ENCODE peak calls at places on chromosomes 3 and 15, in seven cellular contexts. One of them, this sample, is unnamed.

GRCh38 chr15:43911235-43911661 is 84.4 kb downstream of the WDR76 start:
- ATAC-seq in A549: peak; percentile 57
- ATAC-seq in memory B cell: no peak
- ATAC-seq in pancreas: no peak
- ATAC-seq in CD4-positive, alpha-beta T cell: no peak
- ATAC-seq in activated naive CD4-positive, alpha-beta T cell treated with anti-CD3 and anti-CD28 coated beads, Interleukin-2, amount 50 U/mL, for 72 hours: peak; percentile 24
- ATAC-seq in Panc1: no peak
- ATAC-seq in this sample: peak; percentile 72

GRCh38 chr3:53236112-53236841 is 19.5 kb downstream of the TKT start:
- ATAC-seq in A549: peak; percentile 26
- ATAC-seq in memory B cell: no peak
- ATAC-seq in pancreas: peak; percentile 71
- ATAC-seq in CD4-positive, alpha-beta T cell: no peak
- ATAC-seq in activated naive CD4-positive, alpha-beta T cell treated with anti-CD3 and anti-CD28 coated beads, Interleukin-2, amount 50 U/mL, for 72 hours: peak; percentile 60
- ATAC-seq in Panc1: peak; percentile 66
- ATAC-seq in this sample: peak; percentile 72

GRCh38 chr3:57596495-57597239 is 477 bp downstream of the ARF4 start:
- ATAC-seq in A549: peak; percentile 52
- ATAC-seq in memory B cell: no peak
- ATAC-seq in pancreas: peak; percentile 66
- ATAC-seq in CD4-positive, alpha-beta T cell: no peak
- ATAC-seq in activated naive CD4-positive, alpha-beta T cell treated with anti-CD3 and anti-CD28 coated beads, Interleukin-2, amount 50 U/mL, for 72 hours: peak; percentile 30
- ATAC-seq in Panc1: peak; percentile 56
- ATAC-seq in this sample: peak; percentile 41

GRCh38 chr15:77966540-77967290 is 110.8 kb downstream of the TBC1D2B start:
- ATAC-seq in A549: peak; percentile 92
- ATAC-seq in memory B cell: peak; percentile 74
- ATAC-seq in pancreas: peak; percentile 89
- ATAC-seq in CD4-positive, alpha-beta T cell: peak; percentile 44
- ATAC-seq in activated naive CD4-positive, alpha-beta T cell treated with anti-CD3 and anti-CD28 coated beads, Interleukin-2, amount 50 U/mL, for 72 hours: peak; percentile 74
- ATAC-seq in Panc1: peak; percentile 95
- ATAC-seq in this sample: peak; percentile 72

GRCh38 chr3:64945171-64945684 is 257.4 kb upstream of the ADAMTS9 start:
- ATAC-seq in A549: no peak
- ATAC-seq in memory B cell: no peak
- ATAC-seq in pancreas: peak; percentile 44
- ATAC-seq in CD4-positive, alpha-beta T cell: no peak
- ATAC-seq in activated naive CD4-positive, alpha-beta T cell treated with anti-CD3 and anti-CD28 coated beads, Interleukin-2, amount 50 U/mL, for 72 hours: no peak
- ATAC-seq in Panc1: no peak
- ATAC-seq in this sample: peak; percentile 25

GRCh38 chr3:122946185-122946584 is 81.4 kb downstream of the SEMA5B start:
- ATAC-seq in A549: no peak
- ATAC-seq in memory B cell: no peak
- ATAC-seq in pancreas: no peak
- ATAC-seq in CD4-positive, alpha-beta T cell: no peak
- ATAC-seq in activated naive CD4-positive, alpha-beta T cell treated with anti-CD3 and anti-CD28 coated beads, Interleukin-2, amount 50 U/mL, for 72 hours: no peak
- ATAC-seq in Panc1: no peak
- ATAC-seq in this sample: no peak

GRCh38 chr3:143643905-143644304 is 204.4 kb downstream of the SLC9A9 start:
- ATAC-seq in A549: no peak
- ATAC-seq in memory B cell: no peak
- ATAC-seq in pancreas: no peak
- ATAC-seq in CD4-positive, alpha-beta T cell: no peak
- ATAC-seq in activated naive CD4-positive, alpha-beta T cell treated with anti-CD3 and anti-CD28 coated beads, Interleukin-2, amount 50 U/mL, for 72 hours: no peak
- ATAC-seq in Panc1: no peak
- ATAC-seq in this sample: no peak

GRCh38 chr15:71465109-71465508 is 345.2 kb upstream of the NR2E3 start:
- ATAC-seq in A549: no peak
- ATAC-seq in memory B cell: no peak
- ATAC-seq in pancreas: no peak
- ATAC-seq in CD4-positive, alpha-beta T cell: no peak
- ATAC-seq in activated naive CD4-positive, alpha-beta T cell treated with anti-CD3 and anti-CD28 coated beads, Interleukin-2, amount 50 U/mL, for 72 hours: no peak
- ATAC-seq in Panc1: no peak
- ATAC-seq in this sample: peak; percentile 51

GRCh38 chr15:75359537-75360250 is 8.7 kb downstream of the MAN2C1 start:
- ATAC-seq in A549: no peak
- ATAC-seq in memory B cell: no peak
- ATAC-seq in pancreas: no peak
- ATAC-seq in CD4-positive, alpha-beta T cell: no peak
- ATAC-seq in activated naive CD4-positive, alpha-beta T cell treated with anti-CD3 and anti-CD28 coated beads, Interleukin-2, amount 50 U/mL, for 72 hours: no peak
- ATAC-seq in Panc1: no peak
- ATAC-seq in this sample: no peak

GRCh38 chr3:107599755-107600122 is 77.0 kb downstream of the BBX start:
- ATAC-seq in A549: no peak
- ATAC-seq in memory B cell: no peak
- ATAC-seq in pancreas: no peak
- ATAC-seq in CD4-positive, alpha-beta T cell: peak; percentile 18
- ATAC-seq in activated naive CD4-positive, alpha-beta T cell treated with anti-CD3 and anti-CD28 coated beads, Interleukin-2, amount 50 U/mL, for 72 hours: no peak
- ATAC-seq in Panc1: no peak
- ATAC-seq in this sample: no peak

GRCh38 chr15:90918835-90919234 is 13.5 kb downstream of the HDDC3 start:
- ATAC-seq in A549: no peak
- ATAC-seq in memory B cell: no peak
- ATAC-seq in pancreas: no peak
- ATAC-seq in CD4-positive, alpha-beta T cell: no peak
- ATAC-seq in activated naive CD4-positive, alpha-beta T cell treated with anti-CD3 and anti-CD28 coated beads, Interleukin-2, amount 50 U/mL, for 72 hours: no peak
- ATAC-seq in Panc1: no peak
- ATAC-seq in this sample: no peak

GRCh38 chr3:69731080-69731479 is 8.2 kb upstream of the MITF start:
- ATAC-seq in A549: no peak
- ATAC-seq in memory B cell: no peak
- ATAC-seq in pancreas: no peak
- ATAC-seq in CD4-positive, alpha-beta T cell: no peak
- ATAC-seq in activated naive CD4-positive, alpha-beta T cell treated with anti-CD3 and anti-CD28 coated beads, Interleukin-2, amount 50 U/mL, for 72 hours: no peak
- ATAC-seq in Panc1: no peak
- ATAC-seq in this sample: no peak

GRCh38 chr15:68192804-68193521 is 12.2 kb downstream of the CALML4 start:
- ATAC-seq in A549: no peak
- ATAC-seq in memory B cell: no peak
- ATAC-seq in pancreas: no peak
- ATAC-seq in CD4-positive, alpha-beta T cell: no peak
- ATAC-seq in activated naive CD4-positive, alpha-beta T cell treated with anti-CD3 and anti-CD28 coated beads, Interleukin-2, amount 50 U/mL, for 72 hours: peak; percentile 14
- ATAC-seq in Panc1: no peak
- ATAC-seq in this sample: no peak

GRCh38 chr3:122324871-122325323 is at the start of gene CSTA:
- ATAC-seq in A549: no peak
- ATAC-seq in memory B cell: no peak
- ATAC-seq in pancreas: no peak
- ATAC-seq in CD4-positive, alpha-beta T cell: no peak
- ATAC-seq in activated naive CD4-positive, alpha-beta T cell treated with anti-CD3 and anti-CD28 coated beads, Interleukin-2, amount 50 U/mL, for 72 hours: no peak
- ATAC-seq in Panc1: no peak
- ATAC-seq in this sample: peak; percentile 89

GRCh38 chr3:170058127-170058526 is 20.3 kb downstream of the GPR160 start:
- ATAC-seq in A549: no peak
- ATAC-seq in memory B cell: peak; percentile 34
- ATAC-seq in pancreas: no peak
- ATAC-seq in CD4-positive, alpha-beta T cell: no peak
- ATAC-seq in activated naive CD4-positive, alpha-beta T cell treated with anti-CD3 and anti-CD28 coated beads, Interleukin-2, amount 50 U/mL, for 72 hours: no peak
- ATAC-seq in Panc1: no peak
- ATAC-seq in this sample: no peak

GRCh38 chr3:49025005-49025792 is 3.3 kb downstream of the NDUFAF3 start:
- ATAC-seq in A549: no peak
- ATAC-seq in memory B cell: no peak
- ATAC-seq in pancreas: no peak
- ATAC-seq in CD4-positive, alpha-beta T cell: no peak
- ATAC-seq in activated naive CD4-positive, alpha-beta T cell treated with anti-CD3 and anti-CD28 coated beads, Interleukin-2, amount 50 U/mL, for 72 hours: no peak
- ATAC-seq in Panc1: no peak
- ATAC-seq in this sample: no peak

GRCh38 chr15:94592495-94592894 is 361.1 kb downstream of the MCTP2 start:
- ATAC-seq in A549: no peak
- ATAC-seq in memory B cell: no peak
- ATAC-seq in pancreas: no peak
- ATAC-seq in CD4-positive, alpha-beta T cell: no peak
- ATAC-seq in activated naive CD4-positive, alpha-beta T cell treated with anti-CD3 and anti-CD28 coated beads, Interleukin-2, amount 50 U/mL, for 72 hours: no peak
- ATAC-seq in Panc1: no peak
- ATAC-seq in this sample: no peak

GRCh38 chr3:61808526-61808925 is 247.2 kb downstream of the PTPRG start:
- ATAC-seq in A549: no peak
- ATAC-seq in memory B cell: no peak
- ATAC-seq in pancreas: peak; percentile 72
- ATAC-seq in CD4-positive, alpha-beta T cell: no peak
- ATAC-seq in activated naive CD4-positive, alpha-beta T cell treated with anti-CD3 and anti-CD28 coated beads, Interleukin-2, amount 50 U/mL, for 72 hours: no peak
- ATAC-seq in Panc1: no peak
- ATAC-seq in this sample: no peak

GRCh38 chr3:182309120-182309519 is 484.2 kb upstream of the ATP11B start:
- ATAC-seq in A549: no peak
- ATAC-seq in memory B cell: no peak
- ATAC-seq in pancreas: no peak
- ATAC-seq in CD4-positive, alpha-beta T cell: no peak
- ATAC-seq in activated naive CD4-positive, alpha-beta T cell treated with anti-CD3 and anti-CD28 coated beads, Interleukin-2, amount 50 U/mL, for 72 hours: no peak
- ATAC-seq in Panc1: no peak
- ATAC-seq in this sample: peak; percentile 52

GRCh38 chr3:99499235-99499798 is 139.1 kb upstream of the COL8A1 start:
- ATAC-seq in A549: peak; percentile 71
- ATAC-seq in memory B cell: no peak
- ATAC-seq in pancreas: peak; percentile 59
- ATAC-seq in CD4-positive, alpha-beta T cell: no peak
- ATAC-seq in activated naive CD4-positive, alpha-beta T cell treated with anti-CD3 and anti-CD28 coated beads, Interleukin-2, amount 50 U/mL, for 72 hours: no peak
- ATAC-seq in Panc1: peak; percentile 86
- ATAC-seq in this sample: peak; percentile 57

GRCh38 chr3:172648736-172649135 is 62.1 kb downstream of the NCEH1 start:
- ATAC-seq in A549: no peak
- ATAC-seq in memory B cell: no peak
- ATAC-seq in pancreas: no peak
- ATAC-seq in CD4-positive, alpha-beta T cell: no peak
- ATAC-seq in activated naive CD4-positive, alpha-beta T cell treated with anti-CD3 and anti-CD28 coated beads, Interleukin-2, amount 50 U/mL, for 72 hours: no peak
- ATAC-seq in Panc1: no peak
- ATAC-seq in this sample: peak; percentile 33

GRCh38 chr3:81749285-81749684 is 12.2 kb downstream of the GBE1 start:
- ATAC-seq in A549: no peak
- ATAC-seq in memory B cell: no peak
- ATAC-seq in pancreas: no peak
- ATAC-seq in CD4-positive, alpha-beta T cell: no peak
- ATAC-seq in activated naive CD4-positive, alpha-beta T cell treated with anti-CD3 and anti-CD28 coated beads, Interleukin-2, amount 50 U/mL, for 72 hours: no peak
- ATAC-seq in Panc1: no peak
- ATAC-seq in this sample: no peak

GRCh38 chr15:23750179-23750578 is 63.1 kb upstream of the NDN start:
- ATAC-seq in A549: no peak
- ATAC-seq in memory B cell: no peak
- ATAC-seq in pancreas: peak; percentile 66
- ATAC-seq in CD4-positive, alpha-beta T cell: no peak
- ATAC-seq in activated naive CD4-positive, alpha-beta T cell treated with anti-CD3 and anti-CD28 coated beads, Interleukin-2, amount 50 U/mL, for 72 hours: no peak
- ATAC-seq in Panc1: no peak
- ATAC-seq in this sample: no peak

GRCh38 chr3:65953881-65954733 is 84.6 kb downstream of the MAGI1 start:
- ATAC-seq in A549: peak; percentile 65
- ATAC-seq in memory B cell: no peak
- ATAC-seq in pancreas: peak; percentile 84
- ATAC-seq in CD4-positive, alpha-beta T cell: no peak
- ATAC-seq in activated naive CD4-positive, alpha-beta T cell treated with anti-CD3 and anti-CD28 coated beads, Interleukin-2, amount 50 U/mL, for 72 hours: no peak
- ATAC-seq in Panc1: no peak
- ATAC-seq in this sample: no peak

GRCh38 chr15:98812711-98813441 is 164.5 kb downstream of the IGF1R start:
- ATAC-seq in A549: no peak
- ATAC-seq in memory B cell: no peak
- ATAC-seq in pancreas: peak; percentile 64
- ATAC-seq in CD4-positive, alpha-beta T cell: no peak
- ATAC-seq in activated naive CD4-positive, alpha-beta T cell treated with anti-CD3 and anti-CD28 coated beads, Interleukin-2, amount 50 U/mL, for 72 hours: no peak
- ATAC-seq in Panc1: no peak
- ATAC-seq in this sample: no peak

GRCh38 chr3:4753073-4753691 is 226.1 kb upstream of the BHLHE40 start:
- ATAC-seq in A549: no peak
- ATAC-seq in memory B cell: no peak
- ATAC-seq in pancreas: no peak
- ATAC-seq in CD4-positive, alpha-beta T cell: no peak
- ATAC-seq in activated naive CD4-positive, alpha-beta T cell treated with anti-CD3 and anti-CD28 coated beads, Interleukin-2, amount 50 U/mL, for 72 hours: peak; percentile 13
- ATAC-seq in Panc1: no peak
- ATAC-seq in this sample: no peak

GRCh38 chr3:48607519-48607918 is 1.9 kb downstream of the UQCRC1 start:
- ATAC-seq in A549: no peak
- ATAC-seq in memory B cell: no peak
- ATAC-seq in pancreas: no peak
- ATAC-seq in CD4-positive, alpha-beta T cell: no peak
- ATAC-seq in activated naive CD4-positive, alpha-beta T cell treated with anti-CD3 and anti-CD28 coated beads, Interleukin-2, amount 50 U/mL, for 72 hours: no peak
- ATAC-seq in Panc1: no peak
- ATAC-seq in this sample: no peak

GRCh38 chr15:91873133-91873526 is 19.6 kb downstream of the SLCO3A1 start:
- ATAC-seq in A549: no peak
- ATAC-seq in memory B cell: no peak
- ATAC-seq in pancreas: no peak
- ATAC-seq in CD4-positive, alpha-beta T cell: no peak
- ATAC-seq in activated naive CD4-positive, alpha-beta T cell treated with anti-CD3 and anti-CD28 coated beads, Interleukin-2, amount 50 U/mL, for 72 hours: no peak
- ATAC-seq in Panc1: no peak
- ATAC-seq in this sample: no peak

GRCh38 chr15:27696530-27696929 is 402.6 kb downstream of the OCA2 start:
- ATAC-seq in A549: no peak
- ATAC-seq in memory B cell: no peak
- ATAC-seq in pancreas: no peak
- ATAC-seq in CD4-positive, alpha-beta T cell: no peak
- ATAC-seq in activated naive CD4-positive, alpha-beta T cell treated with anti-CD3 and anti-CD28 coated beads, Interleukin-2, amount 50 U/mL, for 72 hours: no peak
- ATAC-seq in Panc1: no peak
- ATAC-seq in this sample: no peak

GRCh38 chr3:162328649-162329048 is 832.0 kb downstream of the OTOL1 start:
- ATAC-seq in A549: no peak
- ATAC-seq in memory B cell: no peak
- ATAC-seq in pancreas: no peak
- ATAC-seq in CD4-positive, alpha-beta T cell: no peak
- ATAC-seq in activated naive CD4-positive, alpha-beta T cell treated with anti-CD3 and anti-CD28 coated beads, Interleukin-2, amount 50 U/mL, for 72 hours: no peak
- ATAC-seq in Panc1: no peak
- ATAC-seq in this sample: no peak

GRCh38 chr15:97235285-97235985 is 725.1 kb upstream of the ARRDC4 start:
- ATAC-seq in A549: peak; percentile 83
- ATAC-seq in memory B cell: no peak
- ATAC-seq in pancreas: peak; percentile 84
- ATAC-seq in CD4-positive, alpha-beta T cell: no peak
- ATAC-seq in activated naive CD4-positive, alpha-beta T cell treated with anti-CD3 and anti-CD28 coated beads, Interleukin-2, amount 50 U/mL, for 72 hours: no peak
- ATAC-seq in Panc1: peak; percentile 92
- ATAC-seq in this sample: no peak

GRCh38 chr3:32082727-32083126 is 23.7 kb upstream of the GPD1L start:
- ATAC-seq in A549: no peak
- ATAC-seq in memory B cell: no peak
- ATAC-seq in pancreas: peak; percentile 72
- ATAC-seq in CD4-positive, alpha-beta T cell: no peak
- ATAC-seq in activated naive CD4-positive, alpha-beta T cell treated with anti-CD3 and anti-CD28 coated beads, Interleukin-2, amount 50 U/mL, for 72 hours: no peak
- ATAC-seq in Panc1: no peak
- ATAC-seq in this sample: no peak

GRCh38 chr3:31346542-31346979 is 186.2 kb upstream of the STT3B start:
- ATAC-seq in A549: no peak
- ATAC-seq in memory B cell: no peak
- ATAC-seq in pancreas: no peak
- ATAC-seq in CD4-positive, alpha-beta T cell: no peak
- ATAC-seq in activated naive CD4-positive, alpha-beta T cell treated with anti-CD3 and anti-CD28 coated beads, Interleukin-2, amount 50 U/mL, for 72 hours: no peak
- ATAC-seq in Panc1: no peak
- ATAC-seq in this sample: no peak

GRCh38 chr15:49989498-49989897 is 129.5 kb downstream of the ATP8B4 start:
- ATAC-seq in A549: no peak
- ATAC-seq in memory B cell: no peak
- ATAC-seq in pancreas: no peak
- ATAC-seq in CD4-positive, alpha-beta T cell: no peak
- ATAC-seq in activated naive CD4-positive, alpha-beta T cell treated with anti-CD3 and anti-CD28 coated beads, Interleukin-2, amount 50 U/mL, for 72 hours: no peak
- ATAC-seq in Panc1: no peak
- ATAC-seq in this sample: no peak

GRCh38 chr3:53485675-53486365 is 8.6 kb upstream of the CACNA1D start:
- ATAC-seq in A549: peak; percentile 50
- ATAC-seq in memory B cell: no peak
- ATAC-seq in pancreas: peak; percentile 59
- ATAC-seq in CD4-positive, alpha-beta T cell: no peak
- ATAC-seq in activated naive CD4-positive, alpha-beta T cell treated with anti-CD3 and anti-CD28 coated beads, Interleukin-2, amount 50 U/mL, for 72 hours: no peak
- ATAC-seq in Panc1: peak; percentile 63
- ATAC-seq in this sample: no peak

This sample was measured in esophagus mucosa.